ENCODE peak calls at places on chromosomes 3 and 15, in ten cellular contexts. N is mucosa of descending colon, V is AG04449, S is A549, J is astrocyte of the spinal cord, O is dorsolateral prefrontal cortex, A is suprapubic skin, X is GM12865, M is SJSA1, C is lower leg skin. K is an unnamed sample.

GRCh38 chr15:47179988-47180387 is 537.3 kb upstream of the SEMA6D start:
- DNase-seq in N (no peak), V (no peak), S (no peak), J (no peak), O (no peak), A (no peak), X (no peak), M (no peak), C (no peak), K (no peak)

GRCh38 chr3:141341536-141341935 is 26.8 kb upstream of the ZBTB38 start:
- DNase-seq in N (no peak), V (no peak), S (no peak), J (no peak), O (no peak), A (no peak), X (no peak), M (no peak), C (no peak), K (no peak)

GRCh38 chr3:181896605-181897004 is 184.9 kb downstream of the SOX2 start:
- DNase-seq in N (no peak), V (no peak), S (no peak), J (no peak), O (no peak), A (no peak), X (peak; percentile 9), M (no peak), C (no peak), K (no peak)

GRCh38 chr3:50213383-50213782 is 8.3 kb downstream of the SLC38A3 start:
- DNase-seq in N (no peak), V (no peak), S (no peak), J (no peak), O (peak; percentile 84), A (no peak), X (no peak), M (no peak), C (no peak), K (no peak)

GRCh38 chr15:38168472-38169057 is 84.1 kb upstream of the SPRED1 start:
- DNase-seq in N (no peak), V (no peak), S (no peak), J (no peak), O (no peak), A (no peak), X (no peak), M (no peak), C (no peak), K (no peak)

GRCh38 chr3:181887685-181888084 is 176.0 kb downstream of the SOX2 start:
- DNase-seq in N (no peak), V (no peak), S (no peak), J (no peak), O (no peak), A (no peak), X (no peak), M (no peak), C (no peak), K (no peak)

GRCh38 chr3:112640864-112641751 is at the start of gene CCDC80:
- DNase-seq in N (no peak), V (peak; percentile 69), S (peak; percentile 75), J (peak; percentile 97), O (no peak), A (no peak), X (peak; percentile 27), M (no peak), C (no peak), K (peak; percentile 87)

GRCh38 chr3:177361042-177361938 is 164.0 kb upstream of the TBL1XR1 start:
- DNase-seq in N (no peak), V (no peak), S (no peak), J (no peak), O (no peak), A (no peak), X (peak; percentile 36), M (no peak), C (no peak), K (no peak)

GRCh38 chr15:63892794-63893441 is 59.2 kb upstream of the HERC1 start:
- DNase-seq in N (peak; percentile 57), V (no peak), S (no peak), J (no peak), O (no peak), A (no peak), X (peak; percentile 86), M (no peak), C (no peak), K (no peak)

GRCh38 chr3:112043621-112044201 is 9.2 kb downstream of the TMPRSS7 start:
- DNase-seq in N (no peak), V (no peak), S (peak; percentile 73), J (peak; percentile 79), O (peak; percentile 30), A (peak; percentile 67), X (peak; percentile 77), M (peak; percentile 45), C (no peak), K (peak; percentile 44)

GRCh38 chr3:64673159-64673715 is 14.6 kb downstream of the ADAMTS9 start:
- DNase-seq in N (no peak), V (no peak), S (no peak), J (no peak), O (no peak), A (no peak), X (no peak), M (no peak), C (no peak), K (no peak)

GRCh38 chr3:133119146-133119545 is 81.0 kb downstream of the TMEM108 start:
- DNase-seq in N (no peak), V (no peak), S (no peak), J (no peak), O (no peak), A (no peak), X (no peak), M (no peak), C (no peak), K (no peak)

GRCh38 chr3:134876836-134877235 is 81.8 kb downstream of the EPHB1 start:
- DNase-seq in N (no peak), V (no peak), S (no peak), J (no peak), O (no peak), A (no peak), X (no peak), M (no peak), C (peak; percentile 58), K (no peak)

GRCh38 chr3:13081603-13082360 is 8.6 kb upstream of the IQSEC1 start:
- DNase-seq in N (no peak), V (no peak), S (no peak), J (no peak), O (no peak), A (no peak), X (no peak), M (no peak), C (no peak), K (no peak)

GRCh38 chr3:8784676-8785435 is 15.4 kb upstream of the OXTR start:
- DNase-seq in N (no peak), V (no peak), S (no peak), J (peak; percentile 64), O (no peak), A (no peak), X (no peak), M (no peak), C (no peak), K (no peak)

DNA sequence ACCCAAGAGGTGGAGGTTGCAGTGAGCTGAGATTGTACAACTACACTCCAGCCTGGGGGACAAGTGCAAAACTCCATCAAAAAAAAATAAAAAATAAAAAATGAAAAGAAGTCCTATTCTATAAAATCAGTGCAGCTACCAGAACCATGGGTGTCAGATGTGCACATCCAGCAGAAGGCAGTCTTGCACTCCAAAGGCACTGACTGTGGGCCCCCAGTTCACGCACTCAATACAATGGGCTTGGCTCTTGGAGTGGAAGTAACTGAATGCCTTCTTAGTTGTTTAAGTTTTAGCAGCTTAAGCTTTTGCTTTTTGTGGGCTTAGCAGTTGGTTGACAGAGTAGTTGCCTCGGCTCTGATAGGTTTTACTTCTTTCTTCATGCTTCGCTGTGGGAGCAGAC is 141.4 kb downstream of the AGBL1 start:
- DNase-seq in N (no peak), V (no peak), S (no peak), J (no peak), O (no peak), A (no peak), X (no peak), M (no peak), C (no peak), K (no peak)
- H3K4me3 ChIP-seq in N (no peak overlapping the region), V (no peak overlapping the region), S (no peak overlapping the region), J (no peak overlapping the region), O (no peak overlapping the region), A (no peak overlapping the region), X (no peak overlapping the region), M (no peak overlapping the region), C (no peak overlapping the region), K (no peak overlapping the region)

DNA sequence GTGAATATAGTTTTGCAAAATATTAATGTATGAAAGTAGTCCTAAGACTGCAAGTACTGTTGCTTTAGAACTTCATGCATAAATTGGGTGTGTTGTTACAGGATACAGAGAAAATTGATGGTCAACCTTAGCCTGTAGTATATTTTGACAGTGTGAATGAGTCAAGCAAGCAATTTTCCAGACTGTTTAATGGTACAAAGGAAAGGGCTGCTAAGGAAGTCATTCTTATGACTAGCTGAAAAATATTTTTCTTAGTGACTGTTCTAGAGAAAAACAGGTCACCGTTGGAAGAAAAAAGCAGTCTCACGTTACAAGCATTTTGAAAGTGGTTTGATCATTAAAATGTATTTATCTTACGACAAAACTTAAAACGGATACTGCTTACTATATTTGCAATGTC is 49.2 kb downstream of the MBNL1 start:
- DNase-seq in N (no peak), V (no peak), S (no peak), J (peak; percentile 87), O (no peak), A (no peak), X (no peak), M (no peak), C (no peak), K (no peak)
- H3K4me3 ChIP-seq in N (no peak overlapping the region), V (no peak overlapping the region), S (no peak overlapping the region), J (no peak overlapping the region), O (no peak overlapping the region), A (no peak overlapping the region), X (no peak overlapping the region), M (no peak overlapping the region), C (no peak overlapping the region), K (no peak overlapping the region)

DNA sequence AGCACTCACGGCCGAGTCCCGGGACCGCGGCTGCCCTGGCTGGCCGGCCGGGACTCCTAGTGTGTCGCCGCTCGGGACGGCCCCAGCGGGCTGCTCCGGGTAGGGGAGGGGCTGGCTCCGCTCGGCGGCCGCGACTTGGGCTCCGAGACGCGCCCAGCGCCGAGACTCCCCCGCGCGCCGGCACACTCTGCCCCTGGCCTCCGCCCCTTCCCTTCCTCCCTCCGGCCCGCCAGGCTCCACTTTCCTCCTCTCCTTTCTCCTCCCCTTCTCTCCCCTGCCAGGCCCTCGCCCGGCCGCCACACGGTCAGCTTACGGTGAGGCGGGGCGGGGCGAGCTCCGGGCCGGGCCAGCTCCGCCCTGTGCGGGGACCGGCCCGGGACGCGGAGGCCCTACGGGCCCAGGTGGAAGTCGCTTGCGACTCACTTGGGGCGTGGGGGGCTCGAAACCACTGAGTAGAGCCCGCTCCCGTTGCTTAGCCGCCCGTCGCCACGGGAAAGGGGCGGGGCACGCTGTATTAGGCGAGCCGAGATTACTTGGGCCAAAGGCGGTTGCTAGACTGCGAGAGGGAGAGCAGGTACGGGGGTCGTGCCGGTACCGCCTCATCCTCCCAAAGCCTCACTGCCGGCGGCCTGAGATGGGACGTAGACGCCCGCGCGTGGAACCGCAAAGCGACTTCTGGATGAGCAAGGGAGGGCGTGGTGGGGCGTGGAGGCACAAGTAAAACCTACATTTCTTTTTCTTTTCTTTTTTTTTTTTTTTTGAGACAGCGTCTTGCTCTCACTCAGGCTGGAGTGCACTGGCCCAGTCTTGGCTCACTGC is at the start of gene ITGB5:
- DNase-seq in N (peak; percentile 86), V (no peak), S (peak; percentile 53), J (peak; percentile 82), O (no peak), A (peak; percentile 87), X (peak; percentile 65), M (peak; percentile 85), C (peak; percentile 96), K (peak; percentile 26)
- H3K4me3 ChIP-seq in N (peak within 1 kb of the TSS; percentile 40), V (peak within 1 kb of the TSS; percentile 68), S (peak within 1 kb of the TSS; percentile 60), J (peak within 1 kb of the TSS; percentile 63), O (peak within 1 kb of the TSS; percentile 77), A (peak within 1 kb of the TSS; percentile 95), X (peak within 1 kb of the TSS; percentile 49), M (peak within 1 kb of the TSS; percentile 72), C (peak within 1 kb of the TSS; percentile 80), K (peak within 1 kb of the TSS; percentile 70)

GRCh38 chr3:196604548-196604947 is 34.9 kb upstream of the NRROS start:
- DNase-seq in N (no peak), V (no peak), S (no peak), J (no peak), O (no peak), A (no peak), X (peak; percentile 66), M (no peak), C (no peak), K (no peak)
- H3K4me3 ChIP-seq in N (no peak overlapping the region), V (no peak overlapping the region), S (no peak overlapping the region), J (no peak overlapping the region), O (no peak overlapping the region), A (no peak overlapping the region), X (no peak overlapping the region), M (no peak overlapping the region), C (no peak overlapping the region), K (no peak overlapping the region)

K was measured in AG04450.